ENCODE peak calls at places on chromosomes 6 and 20, in four cellular contexts. Z, A, O and G are unnamed samples. For H3K27me3, the result is how much of the 10 kb centered on the place peaks cover.

GRCh38 chr6:138012682-138013081 is 94.5 kb downstream of the PERP start:
- DNase-seq in O (no peak), Z (no peak), A (no peak), G (no peak)

GRCh38 chr6:1792989-1793388 is 183.3 kb downstream of the FOXC1 start:
- DNase-seq in O (no peak), Z (no peak), A (no peak), G (no peak)

GRCh38 chr6:114342826-114343781 is at the start of gene HS3ST5:
- DNase-seq in A (no peak), Z (peak), O (peak), G (peak)

GRCh38 chr6:109458774-109459531 is 3.4 kb upstream of the MICAL1 start:
- DNase-seq in Z (no peak), A (peak), O (no peak), G (no peak)

GRCh38 chr6:54813901-54814300 is 32.7 kb upstream of the FAM83B start:
- DNase-seq in Z (peak), A (no peak), O (no peak), G (no peak)

GRCh38 chr6:32439708-32440214 is at the start of gene HLA-DRA:
- DNase-seq in O (no peak), Z (peak), A (peak), G (peak)

GRCh38 chr20:10476319-10476724 is 41.2 kb downstream of the SLX4IP start:
- DNase-seq in O (no peak), Z (no peak), A (no peak), G (peak)

GRCh38 chr6:30508890-30509736 is 19.8 kb downstream of the HLA-E start:
- DNase-seq in O (no peak), A (peak), Z (peak), G (peak)

GRCh38 chr6:46688117-46688965 is 656 bp downstream of the TDRD6 start:
- DNase-seq in O (no peak), Z (no peak), A (no peak), G (peak)

GRCh38 chr20:61411743-61412142 is 159.7 kb downstream of the CDH4 start:
- DNase-seq in O (no peak), Z (no peak), A (no peak), G (no peak)

GRCh38 chr6:8029243-8029870 is 34.8 kb downstream of the BLOC1S5 start:
- DNase-seq in O (no peak), A (no peak), Z (peak), G (no peak)

GRCh38 chr6:169379495-169380070 is 125.9 kb upstream of the THBS2 start:
- DNase-seq in Z (no peak), A (no peak), O (no peak), G (no peak)
- H3K4me3 ChIP-seq in Z (no peak), A (no peak), O (no peak), G (no peak)

GRCh38 chr6:143060354-143060805 is 309 bp upstream of the AIG1 start:
- DNase-seq in Z (peak), O (peak), A (peak), G (peak)
- TF ChIP-seq CTCF in Z (peak), O (peak), A (no peak), G (peak)

GRCh38 chr6:70380771-70381435 is 32.4 kb upstream of the FAM135A start:
- DNase-seq in A (no peak), O (no peak), Z (no peak), G (no peak)

GRCh38 chr6:70377372-70377771 is 35.9 kb upstream of the FAM135A start:
- DNase-seq in Z (no peak), O (no peak), A (no peak), G (no peak)

GRCh38 chr6:70380259-70380658 is 33.0 kb upstream of the FAM135A start:
- DNase-seq in A (no peak), Z (no peak), O (no peak), G (peak)

GRCh38 chr6:70381436-70381786 is 31.9 kb upstream of the FAM135A start:
- DNase-seq in Z (no peak), O (no peak), A (no peak), G (no peak)

DNA sequence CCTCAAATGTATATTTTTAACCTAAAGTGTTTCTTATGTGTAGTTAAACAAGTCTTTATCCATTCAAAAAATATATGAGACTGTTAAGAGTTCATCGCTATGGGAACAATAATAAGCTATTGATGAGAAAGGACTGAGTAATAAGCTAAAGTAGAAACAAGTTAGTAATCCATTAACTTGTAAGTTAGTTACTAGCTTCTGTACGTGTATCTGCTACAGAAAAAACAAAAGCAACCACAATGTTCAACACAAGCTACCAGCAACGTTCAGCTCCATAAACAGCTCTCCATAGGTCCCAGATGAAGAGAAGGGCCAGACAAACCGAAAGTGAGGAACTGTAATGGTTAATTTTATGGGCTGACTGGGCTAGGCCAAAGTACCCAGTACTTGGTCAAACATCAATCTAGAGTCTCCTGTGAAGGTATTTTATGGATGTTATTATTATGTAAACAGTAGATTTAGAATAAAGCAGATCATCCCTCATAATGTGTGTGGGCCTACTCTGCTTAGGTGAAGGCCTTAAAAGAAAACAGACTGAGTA is 33.8 kb upstream of the FAM135A start:
- DNase-seq in A (no peak), Z (no peak), O (no peak), G (no peak)
- H3K27me3 ChIP-seq in A (under half), Z (under half), O (under half), G (under half)

DNA sequence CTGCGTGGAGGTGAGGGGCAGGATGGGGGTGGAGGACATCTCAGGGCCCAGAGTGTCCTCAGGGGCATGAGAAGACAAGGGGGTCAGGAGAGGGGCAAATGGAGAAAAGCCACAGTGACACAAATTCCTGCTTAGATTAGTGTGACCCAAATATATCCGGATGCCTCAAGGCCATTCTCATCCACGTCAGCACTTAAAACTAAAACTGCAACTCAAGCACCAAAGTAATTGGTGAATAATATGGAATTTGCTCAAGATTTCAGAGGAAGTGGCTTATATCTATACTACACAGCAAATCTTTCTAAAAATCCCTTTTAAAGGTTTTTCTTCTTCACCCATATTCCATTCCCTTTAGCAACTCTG is 15.1 kb downstream of the DEF6 start:
- DNase-seq in Z (no peak), O (no peak), A (no peak), G (no peak)
- H3K4me3 ChIP-seq in Z (no peak), O (no peak), A (no peak), G (no peak)